ENCODE peak calls at places on chromosomes 16 and 17, in seven cellular contexts. One of them, this sample, is unnamed.

GRCh38 chr17:7825206-7825980 is 8.6 kb upstream of the KDM6B start:
- DNase-seq in GM12878: no peak
- DNase-seq in HCT116: no peak
- DNase-seq in H1: no peak
- DNase-seq in SK-N-SH: peak
- DNase-seq in HepG2: peak
- DNase-seq in K562: no peak
- DNase-seq in this sample: no peak

GRCh38 chr16:24070851-24071250 is 185.3 kb upstream of the CACNG3 start:
- DNase-seq in GM12878: peak
- DNase-seq in HCT116: peak
- DNase-seq in H1: peak
- DNase-seq in SK-N-SH: peak
- DNase-seq in HepG2: peak
- DNase-seq in K562: peak
- DNase-seq in this sample: peak

GRCh38 chr16:4309833-4310266 is 6.0 kb upstream of the GLIS2 start:
- DNase-seq in GM12878: no peak
- DNase-seq in HCT116: peak
- DNase-seq in H1: peak
- DNase-seq in SK-N-SH: no peak
- DNase-seq in HepG2: peak
- DNase-seq in K562: no peak
- DNase-seq in this sample: peak

GRCh38 chr16:85055503-85056210 is 28.1 kb downstream of the KIAA0513 start:
- DNase-seq in GM12878: peak
- DNase-seq in HCT116: no peak
- DNase-seq in H1: no peak
- DNase-seq in SK-N-SH: peak
- DNase-seq in HepG2: peak
- DNase-seq in K562: peak
- DNase-seq in this sample: peak

GRCh38 chr17:38702900-38703741 is 2.0 kb upstream of the MLLT6 start:
- DNase-seq in GM12878: no peak
- DNase-seq in HCT116: no peak
- DNase-seq in H1: no peak
- DNase-seq in SK-N-SH: no peak
- DNase-seq in HepG2: no peak
- DNase-seq in K562: no peak
- DNase-seq in this sample: peak

GRCh38 chr17:19453296-19453695 is 42.3 kb downstream of the RNF112 start:
- DNase-seq in GM12878: no peak
- DNase-seq in HCT116: no peak
- DNase-seq in H1: peak
- DNase-seq in SK-N-SH: no peak
- DNase-seq in HepG2: no peak
- DNase-seq in K562: no peak
- DNase-seq in this sample: no peak

GRCh38 chr17:45848405-45848804 is 3.7 kb downstream of the SPPL2C start:
- DNase-seq in GM12878: no peak
- DNase-seq in HCT116: no peak
- DNase-seq in H1: no peak
- DNase-seq in SK-N-SH: peak
- DNase-seq in HepG2: no peak
- DNase-seq in K562: no peak
- DNase-seq in this sample: no peak

GRCh38 chr17:81400154-81400938 is 5.1 kb downstream of the BAHCC1 start:
- DNase-seq in GM12878: no peak
- DNase-seq in HCT116: no peak
- DNase-seq in H1: peak
- DNase-seq in SK-N-SH: no peak
- DNase-seq in HepG2: no peak
- DNase-seq in K562: peak
- DNase-seq in this sample: peak

GRCh38 chr16:82979406-82980111 is 352.8 kb downstream of the CDH13 start:
- DNase-seq in GM12878: no peak
- DNase-seq in HCT116: no peak
- DNase-seq in H1: no peak
- DNase-seq in SK-N-SH: no peak
- DNase-seq in HepG2: no peak
- DNase-seq in K562: no peak
- DNase-seq in this sample: no peak

GRCh38 chr16:23807028-23807427 is 28.8 kb upstream of the PRKCB start:
- DNase-seq in GM12878: no peak
- DNase-seq in HCT116: no peak
- DNase-seq in H1: no peak
- DNase-seq in SK-N-SH: no peak
- DNase-seq in HepG2: no peak
- DNase-seq in K562: no peak
- DNase-seq in this sample: no peak

GRCh38 chr17:8126306-8127066 is 2.6 kb upstream of the HES7 start:
- DNase-seq in GM12878: no peak
- DNase-seq in HCT116: no peak
- DNase-seq in H1: peak
- DNase-seq in SK-N-SH: peak
- DNase-seq in HepG2: no peak
- DNase-seq in K562: peak
- DNase-seq in this sample: no peak

GRCh38 chr17:79835953-79836951 is 3.0 kb downstream of the CBX4 start:
- DNase-seq in GM12878: no peak
- DNase-seq in HCT116: peak
- DNase-seq in H1: peak
- DNase-seq in SK-N-SH: no peak
- DNase-seq in HepG2: no peak
- DNase-seq in K562: peak
- DNase-seq in this sample: peak
- TF ChIP-seq JUND in GM12878: no peak
- TF ChIP-seq JUND in HCT116: no peak
- TF ChIP-seq JUND in H1: no peak
- TF ChIP-seq JUND in SK-N-SH: no peak
- TF ChIP-seq JUND in HepG2: no peak
- TF ChIP-seq JUND in K562: peak
- TF ChIP-seq JUND in this sample: no peak

GRCh38 chr16:75208861-75209505 is 2.0 kb upstream of the CTRB2 start:
- DNase-seq in GM12878: no peak
- DNase-seq in HCT116: no peak
- DNase-seq in H1: no peak
- DNase-seq in SK-N-SH: no peak
- DNase-seq in HepG2: no peak
- DNase-seq in K562: no peak
- DNase-seq in this sample: no peak

GRCh38 chr16:75209944-75210343 is 3.0 kb upstream of the CTRB2 start:
- DNase-seq in GM12878: no peak
- DNase-seq in HCT116: no peak
- DNase-seq in H1: no peak
- DNase-seq in SK-N-SH: no peak
- DNase-seq in HepG2: no peak
- DNase-seq in K562: no peak
- DNase-seq in this sample: no peak

GRCh38 chr16:75208242-75208825 is 1.4 kb upstream of the CTRB2 start:
- DNase-seq in GM12878: no peak
- DNase-seq in HCT116: no peak
- DNase-seq in H1: no peak
- DNase-seq in SK-N-SH: no peak
- DNase-seq in HepG2: no peak
- DNase-seq in K562: no peak
- DNase-seq in this sample: no peak

GRCh38 chr16:75206749-75207451 is at the start of gene CTRB2:
- DNase-seq in GM12878: no peak
- DNase-seq in HCT116: no peak
- DNase-seq in H1: no peak
- DNase-seq in SK-N-SH: no peak
- DNase-seq in HepG2: no peak
- DNase-seq in K562: no peak
- DNase-seq in this sample: no peak

DNA sequence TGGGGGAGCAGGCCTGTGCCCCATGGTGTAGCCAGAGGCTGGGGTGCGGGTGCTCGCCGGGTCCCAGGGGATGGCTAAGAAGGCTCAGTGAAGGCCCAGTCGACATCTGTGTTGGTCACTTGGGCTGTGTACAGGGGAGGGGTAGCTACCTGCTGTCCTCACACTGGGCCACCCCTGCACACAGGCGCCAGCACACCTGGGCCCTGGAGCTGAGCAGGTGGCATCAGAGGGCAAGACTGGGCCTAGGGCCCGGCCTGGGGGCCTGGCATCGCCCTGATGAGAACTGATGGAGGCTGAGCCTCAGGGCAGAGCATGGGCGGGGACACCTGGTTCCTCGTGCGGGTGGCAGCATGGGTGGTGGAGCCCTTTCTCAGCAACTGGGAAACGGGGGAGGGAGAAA is 870 bp upstream of the CTRB2 start:
- DNase-seq in GM12878: no peak
- DNase-seq in HCT116: no peak
- DNase-seq in H1: no peak
- DNase-seq in SK-N-SH: no peak
- DNase-seq in HepG2: no peak
- DNase-seq in K562: no peak
- DNase-seq in this sample: no peak
- TF ChIP-seq JUND in GM12878: no peak
- TF ChIP-seq JUND in HCT116: no peak
- TF ChIP-seq JUND in H1: no peak
- TF ChIP-seq JUND in SK-N-SH: no peak
- TF ChIP-seq JUND in HepG2: no peak
- TF ChIP-seq JUND in K562: no peak
- TF ChIP-seq JUND in this sample: no peak

GRCh38 chr17:64005734-64006167 is 7.6 kb downstream of the PRR29 start:
- DNase-seq in GM12878: no peak
- DNase-seq in HCT116: no peak
- DNase-seq in H1: no peak
- DNase-seq in SK-N-SH: peak
- DNase-seq in HepG2: peak
- DNase-seq in K562: peak
- DNase-seq in this sample: peak
- TF ChIP-seq JUND in GM12878: no peak
- TF ChIP-seq JUND in HCT116: no peak
- TF ChIP-seq JUND in H1: no peak
- TF ChIP-seq JUND in SK-N-SH: no peak
- TF ChIP-seq JUND in HepG2: no peak
- TF ChIP-seq JUND in K562: no peak
- TF ChIP-seq JUND in this sample: no peak

GRCh38 chr17:78364436-78365281 is 4.8 kb upstream of the SOCS3 start:
- DNase-seq in GM12878: no peak
- DNase-seq in HCT116: no peak
- DNase-seq in H1: no peak
- DNase-seq in SK-N-SH: no peak
- DNase-seq in HepG2: no peak
- DNase-seq in K562: peak
- DNase-seq in this sample: no peak

GRCh38 chr17:78367193-78367592 is 7.3 kb upstream of the SOCS3 start:
- DNase-seq in GM12878: no peak
- DNase-seq in HCT116: no peak
- DNase-seq in H1: no peak
- DNase-seq in SK-N-SH: no peak
- DNase-seq in HepG2: no peak
- DNase-seq in K562: no peak
- DNase-seq in this sample: no peak

GRCh38 chr17:78366109-78366848 is 6.4 kb upstream of the SOCS3 start:
- DNase-seq in GM12878: no peak
- DNase-seq in HCT116: no peak
- DNase-seq in H1: no peak
- DNase-seq in SK-N-SH: no peak
- DNase-seq in HepG2: no peak
- DNase-seq in K562: no peak
- DNase-seq in this sample: no peak

GRCh38 chr17:78368348-78368747 is 8.5 kb upstream of the SOCS3 start:
- DNase-seq in GM12878: no peak
- DNase-seq in HCT116: no peak
- DNase-seq in H1: no peak
- DNase-seq in SK-N-SH: no peak
- DNase-seq in HepG2: no peak
- DNase-seq in K562: no peak
- DNase-seq in this sample: no peak

DNA sequence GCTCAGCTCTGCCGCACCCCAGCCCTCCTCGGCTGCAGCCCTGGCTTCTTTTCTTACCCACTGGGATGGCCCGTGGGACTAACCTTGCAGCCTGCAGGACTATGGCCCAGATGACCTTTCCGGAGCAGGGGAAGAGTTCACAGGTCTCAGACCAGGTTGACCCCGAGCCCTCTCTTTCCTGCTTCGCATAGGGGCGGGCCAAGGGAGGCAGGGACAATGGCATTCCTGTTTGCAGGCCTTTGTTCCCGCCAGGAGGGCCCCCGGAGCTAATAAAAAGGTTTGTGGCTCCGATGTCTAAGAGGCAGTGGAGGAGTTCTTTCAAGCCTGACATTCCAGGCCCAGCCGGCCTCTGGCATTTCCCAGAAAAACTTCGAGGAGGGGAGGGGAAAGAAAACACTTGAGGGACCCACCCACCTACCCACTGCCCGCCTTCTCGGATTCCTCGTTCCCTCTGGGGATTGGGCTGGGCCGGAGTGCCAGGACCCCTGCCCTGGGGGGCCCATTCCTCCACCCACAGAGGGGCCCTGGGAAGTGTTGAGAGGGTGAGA is 5.8 kb upstream of the SOCS3 start:
- DNase-seq in GM12878: no peak
- DNase-seq in HCT116: no peak
- DNase-seq in H1: peak
- DNase-seq in SK-N-SH: no peak
- DNase-seq in HepG2: peak
- DNase-seq in K562: no peak
- DNase-seq in this sample: no peak
- TF ChIP-seq JUND in GM12878: no peak
- TF ChIP-seq JUND in HCT116: no peak
- TF ChIP-seq JUND in H1: no peak
- TF ChIP-seq JUND in SK-N-SH: no peak
- TF ChIP-seq JUND in HepG2: no peak
- TF ChIP-seq JUND in K562: no peak
- TF ChIP-seq JUND in this sample: no peak

DNA sequence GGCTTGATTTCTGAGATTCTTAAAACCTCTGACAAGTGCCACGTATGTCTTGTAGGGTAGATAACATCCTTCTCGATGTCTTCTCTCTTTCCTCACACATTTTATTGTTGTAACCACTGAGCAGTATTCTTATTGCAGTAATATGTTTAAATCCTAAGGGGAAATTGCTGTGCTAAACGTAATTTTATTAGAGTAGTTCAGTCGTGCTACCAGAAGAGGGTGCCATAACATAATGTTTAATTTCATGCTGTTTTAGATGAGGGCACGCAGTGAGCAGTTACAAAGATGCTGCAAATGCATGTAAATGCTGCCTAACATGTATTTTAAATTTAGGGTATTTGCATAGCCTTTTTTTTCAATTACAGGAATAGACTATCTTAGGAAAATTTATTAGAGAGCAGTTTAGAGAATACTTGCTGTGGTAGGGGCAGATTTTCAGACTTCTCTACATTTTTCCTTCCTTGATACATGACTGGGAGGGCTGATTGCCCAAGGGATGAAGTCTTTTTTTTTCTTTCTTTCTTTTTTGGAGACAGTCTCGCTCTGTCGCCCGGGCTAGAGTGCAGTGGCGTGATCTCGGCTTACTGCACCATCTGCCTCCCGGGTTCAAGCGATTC is 51.7 kb downstream of the GAN start:
- DNase-seq in GM12878: peak
- DNase-seq in HCT116: peak
- DNase-seq in H1: no peak
- DNase-seq in SK-N-SH: peak
- DNase-seq in HepG2: peak
- DNase-seq in K562: peak
- DNase-seq in this sample: peak
- TF ChIP-seq JUND in GM12878: no peak
- TF ChIP-seq JUND in HCT116: no peak
- TF ChIP-seq JUND in H1: no peak
- TF ChIP-seq JUND in SK-N-SH: no peak
- TF ChIP-seq JUND in HepG2: no peak
- TF ChIP-seq JUND in K562: no peak
- TF ChIP-seq JUND in this sample: no peak

GRCh38 chr17:41231731-41232130 is 518 bp upstream of the KRTAP9-3 start:
- DNase-seq in GM12878: no peak
- DNase-seq in HCT116: no peak
- DNase-seq in H1: no peak
- DNase-seq in SK-N-SH: no peak
- DNase-seq in HepG2: no peak
- DNase-seq in K562: no peak
- DNase-seq in this sample: no peak
- TF ChIP-seq JUND in GM12878: no peak
- TF ChIP-seq JUND in HCT116: no peak
- TF ChIP-seq JUND in H1: no peak
- TF ChIP-seq JUND in SK-N-SH: no peak
- TF ChIP-seq JUND in HepG2: no peak
- TF ChIP-seq JUND in K562: no peak
- TF ChIP-seq JUND in this sample: no peak

This sample was measured in T47D.